ENCODE peak calls at places on chromosomes 7 and 10, in eight cellular contexts. One of them, this sample, is unnamed.

GRCh38 chr7:37713613-37714012 is 30.0 kb downstream of the GPR141 start:
- DNase-seq in non-pigmented ciliary epithelial cell: no peak
- DNase-seq in foreskin fibroblast: no peak
- DNase-seq in EL: no peak
- DNase-seq in activated CD8-positive, alpha-beta memory T cell treated with anti-CD3 and anti-CD28 coated beads for 1 hour: no peak
- DNase-seq in NCI-H1092 treated with DMSO at 0.1 percent for 48 hours: no peak
- DNase-seq in epithelial cell of esophagus: peak; percentile 56
- DNase-seq in glomerular endothelial cell: no peak
- DNase-seq in this sample: no peak

GRCh38 chr7:66206116-66206908 is 1.2 kb downstream of the TPST1 start:
- DNase-seq in non-pigmented ciliary epithelial cell: no peak
- DNase-seq in foreskin fibroblast: no peak
- DNase-seq in EL: peak; percentile 33
- DNase-seq in activated CD8-positive, alpha-beta memory T cell treated with anti-CD3 and anti-CD28 coated beads for 1 hour: no peak
- DNase-seq in NCI-H1092 treated with DMSO at 0.1 percent for 48 hours: no peak
- DNase-seq in epithelial cell of esophagus: no peak
- DNase-seq in glomerular endothelial cell: no peak
- DNase-seq in this sample: no peak

GRCh38 chr10:74760042-74760979 is 66.1 kb upstream of the KAT6B start:
- DNase-seq in non-pigmented ciliary epithelial cell: no peak
- DNase-seq in foreskin fibroblast: peak; percentile 34
- DNase-seq in EL: no peak
- DNase-seq in activated CD8-positive, alpha-beta memory T cell treated with anti-CD3 and anti-CD28 coated beads for 1 hour: no peak
- DNase-seq in NCI-H1092 treated with DMSO at 0.1 percent for 48 hours: no peak
- DNase-seq in epithelial cell of esophagus: no peak
- DNase-seq in glomerular endothelial cell: no peak
- DNase-seq in this sample: no peak

GRCh38 chr7:100000239-100000638 is 15.2 kb upstream of the ZKSCAN1 start:
- DNase-seq in non-pigmented ciliary epithelial cell: no peak
- DNase-seq in foreskin fibroblast: no peak
- DNase-seq in EL: no peak
- DNase-seq in activated CD8-positive, alpha-beta memory T cell treated with anti-CD3 and anti-CD28 coated beads for 1 hour: no peak
- DNase-seq in NCI-H1092 treated with DMSO at 0.1 percent for 48 hours: no peak
- DNase-seq in epithelial cell of esophagus: no peak
- DNase-seq in glomerular endothelial cell: no peak
- DNase-seq in this sample: no peak

GRCh38 chr10:55091691-55092328 is 290.8 kb upstream of the PCDH15 start:
- DNase-seq in non-pigmented ciliary epithelial cell: no peak
- DNase-seq in foreskin fibroblast: no peak
- DNase-seq in EL: no peak
- DNase-seq in activated CD8-positive, alpha-beta memory T cell treated with anti-CD3 and anti-CD28 coated beads for 1 hour: no peak
- DNase-seq in NCI-H1092 treated with DMSO at 0.1 percent for 48 hours: peak; percentile 2
- DNase-seq in epithelial cell of esophagus: peak; percentile 20
- DNase-seq in glomerular endothelial cell: no peak
- DNase-seq in this sample: no peak

GRCh38 chr10:103720328-103720963 is 134.9 kb downstream of the SH3PXD2A start:
- DNase-seq in non-pigmented ciliary epithelial cell: no peak
- DNase-seq in foreskin fibroblast: no peak
- DNase-seq in EL: no peak
- DNase-seq in activated CD8-positive, alpha-beta memory T cell treated with anti-CD3 and anti-CD28 coated beads for 1 hour: no peak
- DNase-seq in NCI-H1092 treated with DMSO at 0.1 percent for 48 hours: no peak
- DNase-seq in epithelial cell of esophagus: no peak
- DNase-seq in glomerular endothelial cell: no peak
- DNase-seq in this sample: no peak

GRCh38 chr10:70835895-70836294 is 20.1 kb downstream of the SGPL1 start:
- DNase-seq in non-pigmented ciliary epithelial cell: no peak
- DNase-seq in foreskin fibroblast: peak; percentile 45
- DNase-seq in EL: peak; percentile 59
- DNase-seq in activated CD8-positive, alpha-beta memory T cell treated with anti-CD3 and anti-CD28 coated beads for 1 hour: no peak
- DNase-seq in NCI-H1092 treated with DMSO at 0.1 percent for 48 hours: no peak
- DNase-seq in epithelial cell of esophagus: peak; percentile 20
- DNase-seq in glomerular endothelial cell: no peak
- DNase-seq in this sample: no peak

GRCh38 chr10:78910886-78911285 is 157.9 kb upstream of the ZMIZ1 start:
- DNase-seq in non-pigmented ciliary epithelial cell: no peak
- DNase-seq in foreskin fibroblast: no peak
- DNase-seq in EL: no peak
- DNase-seq in activated CD8-positive, alpha-beta memory T cell treated with anti-CD3 and anti-CD28 coated beads for 1 hour: no peak
- DNase-seq in NCI-H1092 treated with DMSO at 0.1 percent for 48 hours: no peak
- DNase-seq in epithelial cell of esophagus: no peak
- DNase-seq in glomerular endothelial cell: no peak
- DNase-seq in this sample: no peak

GRCh38 chr7:79471283-79471682 is 17.8 kb upstream of the MAGI2 start:
- DNase-seq in non-pigmented ciliary epithelial cell: no peak
- DNase-seq in foreskin fibroblast: no peak
- DNase-seq in EL: no peak
- DNase-seq in activated CD8-positive, alpha-beta memory T cell treated with anti-CD3 and anti-CD28 coated beads for 1 hour: no peak
- DNase-seq in NCI-H1092 treated with DMSO at 0.1 percent for 48 hours: no peak
- DNase-seq in epithelial cell of esophagus: no peak
- DNase-seq in glomerular endothelial cell: no peak
- DNase-seq in this sample: no peak

GRCh38 chr10:73263948-73264347 is 11.5 kb upstream of the MRPS16 start:
- DNase-seq in non-pigmented ciliary epithelial cell: no peak
- DNase-seq in foreskin fibroblast: no peak
- DNase-seq in EL: peak; percentile 70
- DNase-seq in activated CD8-positive, alpha-beta memory T cell treated with anti-CD3 and anti-CD28 coated beads for 1 hour: no peak
- DNase-seq in NCI-H1092 treated with DMSO at 0.1 percent for 48 hours: no peak
- DNase-seq in epithelial cell of esophagus: peak; percentile 41
- DNase-seq in glomerular endothelial cell: no peak
- DNase-seq in this sample: no peak

GRCh38 chr7:6654113-6654841 is 17.2 kb downstream of the ZNF316 start:
- DNase-seq in non-pigmented ciliary epithelial cell: no peak
- DNase-seq in foreskin fibroblast: no peak
- DNase-seq in EL: no peak
- DNase-seq in activated CD8-positive, alpha-beta memory T cell treated with anti-CD3 and anti-CD28 coated beads for 1 hour: no peak
- DNase-seq in NCI-H1092 treated with DMSO at 0.1 percent for 48 hours: no peak
- DNase-seq in epithelial cell of esophagus: no peak
- DNase-seq in glomerular endothelial cell: no peak
- DNase-seq in this sample: no peak

GRCh38 chr10:12337407-12337806 is 11.9 kb upstream of the CAMK1D start:
- DNase-seq in non-pigmented ciliary epithelial cell: no peak
- DNase-seq in foreskin fibroblast: no peak
- DNase-seq in EL: peak; percentile 31
- DNase-seq in activated CD8-positive, alpha-beta memory T cell treated with anti-CD3 and anti-CD28 coated beads for 1 hour: no peak
- DNase-seq in NCI-H1092 treated with DMSO at 0.1 percent for 48 hours: no peak
- DNase-seq in epithelial cell of esophagus: no peak
- DNase-seq in glomerular endothelial cell: no peak
- DNase-seq in this sample: no peak

GRCh38 chr10:119079572-119080520 is 771 bp downstream of the EIF3A start:
- DNase-seq in non-pigmented ciliary epithelial cell: peak; percentile 18
- DNase-seq in foreskin fibroblast: peak; percentile 74
- DNase-seq in EL: peak; percentile 79
- DNase-seq in activated CD8-positive, alpha-beta memory T cell treated with anti-CD3 and anti-CD28 coated beads for 1 hour: peak; percentile 50
- DNase-seq in NCI-H1092 treated with DMSO at 0.1 percent for 48 hours: peak; percentile 6
- DNase-seq in epithelial cell of esophagus: peak; percentile 88
- DNase-seq in glomerular endothelial cell: no peak
- DNase-seq in this sample: peak; percentile 47

GRCh38 chr10:22615101-22615500 is 99.3 kb downstream of the PIP4K2A start:
- DNase-seq in non-pigmented ciliary epithelial cell: no peak
- DNase-seq in foreskin fibroblast: no peak
- DNase-seq in EL: no peak
- DNase-seq in activated CD8-positive, alpha-beta memory T cell treated with anti-CD3 and anti-CD28 coated beads for 1 hour: no peak
- DNase-seq in NCI-H1092 treated with DMSO at 0.1 percent for 48 hours: no peak
- DNase-seq in epithelial cell of esophagus: no peak
- DNase-seq in glomerular endothelial cell: no peak
- DNase-seq in this sample: no peak

GRCh38 chr10:36451391-36451790 is 674.0 kb upstream of the ANKRD30A start:
- DNase-seq in non-pigmented ciliary epithelial cell: no peak
- DNase-seq in foreskin fibroblast: no peak
- DNase-seq in EL: no peak
- DNase-seq in activated CD8-positive, alpha-beta memory T cell treated with anti-CD3 and anti-CD28 coated beads for 1 hour: no peak
- DNase-seq in NCI-H1092 treated with DMSO at 0.1 percent for 48 hours: no peak
- DNase-seq in epithelial cell of esophagus: no peak
- DNase-seq in glomerular endothelial cell: no peak
- DNase-seq in this sample: no peak

GRCh38 chr7:114819629-114820362 is 102.1 kb upstream of the MDFIC start:
- DNase-seq in non-pigmented ciliary epithelial cell: peak; percentile 91
- DNase-seq in foreskin fibroblast: peak; percentile 98
- DNase-seq in EL: peak; percentile 96
- DNase-seq in activated CD8-positive, alpha-beta memory T cell treated with anti-CD3 and anti-CD28 coated beads for 1 hour: no peak
- DNase-seq in NCI-H1092 treated with DMSO at 0.1 percent for 48 hours: no peak
- DNase-seq in epithelial cell of esophagus: peak; percentile 100
- DNase-seq in glomerular endothelial cell: peak; percentile 22
- DNase-seq in this sample: no peak

GRCh38 chr7:29564455-29565185 is 985 bp downstream of the PRR15 start:
- DNase-seq in non-pigmented ciliary epithelial cell: no peak
- DNase-seq in foreskin fibroblast: peak; percentile 66
- DNase-seq in EL: peak; percentile 76
- DNase-seq in activated CD8-positive, alpha-beta memory T cell treated with anti-CD3 and anti-CD28 coated beads for 1 hour: no peak
- DNase-seq in NCI-H1092 treated with DMSO at 0.1 percent for 48 hours: no peak
- DNase-seq in epithelial cell of esophagus: peak; percentile 79
- DNase-seq in glomerular endothelial cell: no peak
- DNase-seq in this sample: no peak

GRCh38 chr10:131786756-131787605 is 113.8 kb upstream of the PPP2R2D start:
- DNase-seq in non-pigmented ciliary epithelial cell: peak; percentile 1
- DNase-seq in foreskin fibroblast: peak; percentile 6
- DNase-seq in EL: peak; percentile 7
- DNase-seq in activated CD8-positive, alpha-beta memory T cell treated with anti-CD3 and anti-CD28 coated beads for 1 hour: no peak
- DNase-seq in NCI-H1092 treated with DMSO at 0.1 percent for 48 hours: no peak
- DNase-seq in epithelial cell of esophagus: peak; percentile 50
- DNase-seq in glomerular endothelial cell: peak; percentile 2
- DNase-seq in this sample: peak; percentile 25

GRCh38 chr7:155209920-155210319 is 87.8 kb upstream of the INSIG1 start:
- DNase-seq in non-pigmented ciliary epithelial cell: no peak
- DNase-seq in foreskin fibroblast: no peak
- DNase-seq in EL: no peak
- DNase-seq in activated CD8-positive, alpha-beta memory T cell treated with anti-CD3 and anti-CD28 coated beads for 1 hour: no peak
- DNase-seq in NCI-H1092 treated with DMSO at 0.1 percent for 48 hours: no peak
- DNase-seq in epithelial cell of esophagus: no peak
- DNase-seq in glomerular endothelial cell: no peak
- DNase-seq in this sample: no peak

GRCh38 chr10:7471720-7472367 is 61.0 kb upstream of the SFMBT2 start:
- DNase-seq in non-pigmented ciliary epithelial cell: no peak
- DNase-seq in foreskin fibroblast: no peak
- DNase-seq in EL: no peak
- DNase-seq in activated CD8-positive, alpha-beta memory T cell treated with anti-CD3 and anti-CD28 coated beads for 1 hour: no peak
- DNase-seq in NCI-H1092 treated with DMSO at 0.1 percent for 48 hours: peak; percentile 69
- DNase-seq in epithelial cell of esophagus: no peak
- DNase-seq in glomerular endothelial cell: no peak
- DNase-seq in this sample: no peak

GRCh38 chr7:45651056-45651444 is 76.9 kb downstream of the ADCY1 start:
- DNase-seq in non-pigmented ciliary epithelial cell: no peak
- DNase-seq in foreskin fibroblast: no peak
- DNase-seq in EL: no peak
- DNase-seq in activated CD8-positive, alpha-beta memory T cell treated with anti-CD3 and anti-CD28 coated beads for 1 hour: no peak
- DNase-seq in NCI-H1092 treated with DMSO at 0.1 percent for 48 hours: no peak
- DNase-seq in epithelial cell of esophagus: no peak
- DNase-seq in glomerular endothelial cell: no peak
- DNase-seq in this sample: no peak

GRCh38 chr7:55130554-55131198 is 111.9 kb downstream of the EGFR start:
- DNase-seq in non-pigmented ciliary epithelial cell: peak; percentile 77
- DNase-seq in foreskin fibroblast: peak; percentile 92
- DNase-seq in EL: peak; percentile 94
- DNase-seq in activated CD8-positive, alpha-beta memory T cell treated with anti-CD3 and anti-CD28 coated beads for 1 hour: no peak
- DNase-seq in NCI-H1092 treated with DMSO at 0.1 percent for 48 hours: no peak
- DNase-seq in epithelial cell of esophagus: peak; percentile 70
- DNase-seq in glomerular endothelial cell: no peak
- DNase-seq in this sample: no peak

GRCh38 chr10:11724938-11725776 is 17.0 kb upstream of the ECHDC3 start:
- DNase-seq in non-pigmented ciliary epithelial cell: peak; percentile 44
- DNase-seq in foreskin fibroblast: peak; percentile 63
- DNase-seq in EL: peak; percentile 68
- DNase-seq in activated CD8-positive, alpha-beta memory T cell treated with anti-CD3 and anti-CD28 coated beads for 1 hour: no peak
- DNase-seq in NCI-H1092 treated with DMSO at 0.1 percent for 48 hours: peak; percentile 17
- DNase-seq in epithelial cell of esophagus: peak; percentile 76
- DNase-seq in glomerular endothelial cell: peak; percentile 54
- DNase-seq in this sample: peak; percentile 18

GRCh38 chr7:158576050-158576762 is 11.4 kb downstream of the PTPRN2 start:
- DNase-seq in non-pigmented ciliary epithelial cell: no peak
- DNase-seq in foreskin fibroblast: no peak
- DNase-seq in EL: no peak
- DNase-seq in activated CD8-positive, alpha-beta memory T cell treated with anti-CD3 and anti-CD28 coated beads for 1 hour: no peak
- DNase-seq in NCI-H1092 treated with DMSO at 0.1 percent for 48 hours: no peak
- DNase-seq in epithelial cell of esophagus: no peak
- DNase-seq in glomerular endothelial cell: no peak
- DNase-seq in this sample: no peak

GRCh38 chr10:69807122-69807521 is 5.4 kb downstream of the COL13A1 start:
- DNase-seq in non-pigmented ciliary epithelial cell: peak; percentile 66
- DNase-seq in foreskin fibroblast: peak; percentile 68
- DNase-seq in EL: peak; percentile 93
- DNase-seq in activated CD8-positive, alpha-beta memory T cell treated with anti-CD3 and anti-CD28 coated beads for 1 hour: no peak
- DNase-seq in NCI-H1092 treated with DMSO at 0.1 percent for 48 hours: no peak
- DNase-seq in epithelial cell of esophagus: peak; percentile 63
- DNase-seq in glomerular endothelial cell: no peak
- DNase-seq in this sample: no peak

GRCh38 chr7:83162402-83163256 is at the start of gene PCLO:
- DNase-seq in non-pigmented ciliary epithelial cell: no peak
- DNase-seq in foreskin fibroblast: peak; percentile 61
- DNase-seq in EL: peak; percentile 37
- DNase-seq in activated CD8-positive, alpha-beta memory T cell treated with anti-CD3 and anti-CD28 coated beads for 1 hour: peak; percentile 9
- DNase-seq in NCI-H1092 treated with DMSO at 0.1 percent for 48 hours: peak; percentile 97
- DNase-seq in epithelial cell of esophagus: peak; percentile 96
- DNase-seq in glomerular endothelial cell: no peak
- DNase-seq in this sample: peak; percentile 95

GRCh38 chr10:35448687-35449662 is 112.7 kb downstream of the CCNY start:
- DNase-seq in non-pigmented ciliary epithelial cell: no peak
- DNase-seq in foreskin fibroblast: no peak
- DNase-seq in EL: no peak
- DNase-seq in activated CD8-positive, alpha-beta memory T cell treated with anti-CD3 and anti-CD28 coated beads for 1 hour: no peak
- DNase-seq in NCI-H1092 treated with DMSO at 0.1 percent for 48 hours: no peak
- DNase-seq in epithelial cell of esophagus: peak; percentile 20
- DNase-seq in glomerular endothelial cell: no peak
- DNase-seq in this sample: no peak

GRCh38 chr7:155821851-155822250 is 9.6 kb upstream of the SHH start:
- DNase-seq in non-pigmented ciliary epithelial cell: no peak
- DNase-seq in foreskin fibroblast: no peak
- DNase-seq in EL: no peak
- DNase-seq in activated CD8-positive, alpha-beta memory T cell treated with anti-CD3 and anti-CD28 coated beads for 1 hour: no peak
- DNase-seq in NCI-H1092 treated with DMSO at 0.1 percent for 48 hours: no peak
- DNase-seq in epithelial cell of esophagus: no peak
- DNase-seq in glomerular endothelial cell: no peak
- DNase-seq in this sample: no peak

GRCh38 chr7:105766421-105767191 is 109.8 kb downstream of the ATXN7L1 start:
- DNase-seq in non-pigmented ciliary epithelial cell: no peak
- DNase-seq in foreskin fibroblast: no peak
- DNase-seq in EL: no peak
- DNase-seq in activated CD8-positive, alpha-beta memory T cell treated with anti-CD3 and anti-CD28 coated beads for 1 hour: no peak
- DNase-seq in NCI-H1092 treated with DMSO at 0.1 percent for 48 hours: no peak
- DNase-seq in epithelial cell of esophagus: no peak
- DNase-seq in glomerular endothelial cell: no peak
- DNase-seq in this sample: no peak

GRCh38 chr7:84191842-84192241 is 2.7 kb downstream of the SEMA3A start:
- DNase-seq in non-pigmented ciliary epithelial cell: no peak
- DNase-seq in foreskin fibroblast: no peak
- DNase-seq in EL: peak; percentile 41
- DNase-seq in activated CD8-positive, alpha-beta memory T cell treated with anti-CD3 and anti-CD28 coated beads for 1 hour: no peak
- DNase-seq in NCI-H1092 treated with DMSO at 0.1 percent for 48 hours: no peak
- DNase-seq in epithelial cell of esophagus: peak; percentile 52
- DNase-seq in glomerular endothelial cell: no peak
- DNase-seq in this sample: no peak

GRCh38 chr10:46286991-46287693 is at the start of gene ANTXRL:
- DNase-seq in non-pigmented ciliary epithelial cell: no peak
- DNase-seq in foreskin fibroblast: no peak
- DNase-seq in EL: no peak
- DNase-seq in activated CD8-positive, alpha-beta memory T cell treated with anti-CD3 and anti-CD28 coated beads for 1 hour: no peak
- DNase-seq in NCI-H1092 treated with DMSO at 0.1 percent for 48 hours: no peak
- DNase-seq in epithelial cell of esophagus: no peak
- DNase-seq in glomerular endothelial cell: no peak
- DNase-seq in this sample: no peak

GRCh38 chr10:88851706-88852105 is at the start of gene ANKRD22:
- DNase-seq in non-pigmented ciliary epithelial cell: peak; percentile 24
- DNase-seq in foreskin fibroblast: peak; percentile 61
- DNase-seq in EL: peak; percentile 38
- DNase-seq in activated CD8-positive, alpha-beta memory T cell treated with anti-CD3 and anti-CD28 coated beads for 1 hour: no peak
- DNase-seq in NCI-H1092 treated with DMSO at 0.1 percent for 48 hours: no peak
- DNase-seq in epithelial cell of esophagus: peak; percentile 99
- DNase-seq in glomerular endothelial cell: no peak
- DNase-seq in this sample: peak; percentile 24

GRCh38 chr10:16440396-16441105 is 3.7 kb downstream of the PTER start:
- DNase-seq in non-pigmented ciliary epithelial cell: peak; percentile 28
- DNase-seq in foreskin fibroblast: no peak
- DNase-seq in EL: peak; percentile 6
- DNase-seq in activated CD8-positive, alpha-beta memory T cell treated with anti-CD3 and anti-CD28 coated beads for 1 hour: no peak
- DNase-seq in NCI-H1092 treated with DMSO at 0.1 percent for 48 hours: no peak
- DNase-seq in epithelial cell of esophagus: peak; percentile 53
- DNase-seq in glomerular endothelial cell: no peak
- DNase-seq in this sample: no peak

GRCh38 chr7:144437370-144438191 is 34.1 kb upstream of the NOBOX start:
- DNase-seq in non-pigmented ciliary epithelial cell: peak; percentile 36
- DNase-seq in foreskin fibroblast: peak; percentile 7
- DNase-seq in EL: peak; percentile 62
- DNase-seq in activated CD8-positive, alpha-beta memory T cell treated with anti-CD3 and anti-CD28 coated beads for 1 hour: peak; percentile 3
- DNase-seq in NCI-H1092 treated with DMSO at 0.1 percent for 48 hours: peak; percentile 50
- DNase-seq in epithelial cell of esophagus: peak; percentile 88
- DNase-seq in glomerular endothelial cell: peak; percentile 58
- DNase-seq in this sample: peak; percentile 73

This sample was measured in NCI-H345.